ENCODE peak calls at places on chromosomes 5 and 9, in seven cellular contexts. Z is H9; H is A549; U is effector memory CD4-positive, alpha-beta T cell; J is endodermal cell; B is left ventricle myocardium inferior; Y is keratinocyte. Q is an unnamed sample.

GRCh38 chr9:297104-297794 is 82.6 kb downstream of the DOCK8 start:
- DNase-seq in Z (no peak), H (peak; percentile 38), U (no peak), J (no peak), B (no peak), Y (no peak), Q (peak; percentile 48)

GRCh38 chr9:93231121-93231694 is 47.3 kb downstream of the WNK2 start:
- DNase-seq in Z (no peak), H (no peak), U (no peak), J (no peak), B (peak; percentile 50), Y (no peak), Q (no peak)

GRCh38 chr5:55232194-55232984 is 1.0 kb downstream of the CCNO start:
- DNase-seq in Z (peak; percentile 63), H (peak; percentile 55), U (no peak), J (peak; percentile 84), B (peak; percentile 16), Y (no peak), Q (no peak)

GRCh38 chr9:133161542-133161950 is 2.2 kb downstream of the GBGT1 start:
- DNase-seq in Z (no peak), H (no peak), U (no peak), J (no peak), B (no peak), Y (no peak), Q (no peak)

GRCh38 chr9:37061763-37062162 is 27.7 kb upstream of the PAX5 start:
- DNase-seq in Z (no peak), H (peak; percentile 49), U (no peak), J (no peak), B (no peak), Y (no peak), Q (peak; percentile 20)

GRCh38 chr9:86946712-86947145 is 577 bp downstream of the GAS1 start:
- DNase-seq in Z (peak; percentile 48), H (peak; percentile 53), U (peak; percentile 16), J (peak; percentile 78), B (peak; percentile 49), Y (no peak), Q (no peak)

GRCh38 chr9:131289301-131290038 is at the start of gene PLPP7:
- DNase-seq in Z (peak; percentile 86), H (no peak), U (no peak), J (peak; percentile 90), B (peak; percentile 88), Y (no peak), Q (no peak)

GRCh38 chr5:112419050-112419595 is at the start of gene EPB41L4A:
- DNase-seq in Z (no peak), H (peak; percentile 37), U (no peak), J (no peak), B (peak; percentile 50), Y (no peak), Q (no peak)

GRCh38 chr9:84170521-84171141 is 169.9 kb downstream of the SLC28A3 start:
- DNase-seq in Z (peak; percentile 50), H (peak; percentile 37), U (no peak), J (peak; percentile 68), B (peak; percentile 90), Y (no peak), Q (peak; percentile 20)

GRCh38 chr5:123125172-123125508 is 36.1 kb downstream of the PRDM6 start:
- DNase-seq in Z (no peak), H (no peak), U (no peak), J (no peak), B (no peak), Y (no peak), Q (no peak)

GRCh38 chr5:132639706-132640130 is 18.3 kb upstream of the IL13 start:
- DNase-seq in Z (no peak), H (no peak), U (no peak), J (no peak), B (no peak), Y (no peak), Q (no peak)

GRCh38 chr5:119288364-119289047 is 67.3 kb upstream of the TNFAIP8 start:
- DNase-seq in Z (no peak), H (no peak), U (no peak), J (no peak), B (no peak), Y (no peak), Q (no peak)

GRCh38 chr9:137163101-137163661 is 6.7 kb downstream of the LRRC26 start:
- DNase-seq in Z (peak; percentile 70), H (peak; percentile 78), U (no peak), J (peak; percentile 71), B (no peak), Y (no peak), Q (no peak)

GRCh38 chr9:115757461-115757860 is 396.1 kb upstream of the PAPPA start:
- DNase-seq in Z (no peak), H (peak; percentile 55), U (no peak), J (no peak), B (no peak), Y (no peak), Q (peak; percentile 27)

GRCh38 chr5:75051217-75051751 is 1.1 kb downstream of the GCNT4 start:
- DNase-seq in Z (peak; percentile 38), H (no peak), U (no peak), J (peak; percentile 67), B (no peak), Y (no peak), Q (no peak)

GRCh38 chr9:91758491-91758981 is 191.5 kb downstream of the ROR2 start:
- DNase-seq in Z (peak; percentile 83), H (peak; percentile 55), U (no peak), J (peak; percentile 94), B (no peak), Y (no peak), Q (no peak)

DNA sequence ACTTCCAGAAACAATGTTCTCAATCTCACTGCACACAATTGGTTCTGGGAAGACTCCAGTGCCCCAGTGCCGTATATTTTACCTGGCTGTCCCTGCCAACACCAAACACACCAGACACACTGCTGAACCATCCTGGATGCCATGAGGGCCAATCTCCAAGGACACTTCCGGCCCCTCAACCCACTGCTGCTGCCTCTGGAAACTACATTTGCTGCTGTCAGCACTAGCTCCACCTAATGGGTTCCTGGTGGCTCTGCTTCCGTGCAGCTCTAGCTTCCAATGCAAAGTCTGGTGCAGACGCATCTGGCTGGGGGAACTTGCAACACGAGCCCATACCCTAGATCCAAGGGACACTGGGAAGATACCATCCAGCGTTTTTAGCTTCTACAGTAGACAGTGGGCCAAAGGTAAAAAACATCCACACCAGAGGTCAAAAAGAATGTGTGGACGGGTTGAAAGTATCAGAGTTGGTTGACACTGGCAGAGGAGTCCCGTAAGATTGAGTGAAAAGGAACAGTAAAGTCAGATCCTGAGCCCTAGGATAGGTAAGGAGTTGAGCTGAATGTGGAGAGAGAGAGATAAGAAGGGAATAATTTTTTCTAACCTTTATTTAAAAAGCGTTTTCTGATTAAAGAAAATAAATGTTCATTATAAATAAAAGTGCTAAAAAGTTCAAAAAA is 99.7 kb upstream of the KIF2A start:
- DNase-seq in Z (peak; percentile 81), H (peak; percentile 42), U (no peak), J (peak; percentile 83), B (no peak), Y (no peak), Q (no peak)
- H3K27ac ChIP-seq in Z (no peak overlapping the region), H (no peak overlapping the region), U (no peak overlapping the region), J (no peak overlapping the region), B (no peak overlapping the region), Y (no peak overlapping the region), Q (no peak overlapping the region)

GRCh38 chr9:113573959-113574352 is 110.4 kb downstream of the RGS3 start:
- DNase-seq in Z (no peak), H (no peak), U (no peak), J (no peak), B (no peak), Y (no peak), Q (no peak)
- H3K27ac ChIP-seq in Z (no peak overlapping the region), H (no peak overlapping the region), U (no peak overlapping the region), J (no peak overlapping the region), B (peak overlapping the region; percentile 94), Y (peak overlapping the region; percentile 75), Q (peak overlapping the region; percentile 71)

GRCh38 chr9:95062601-95063065 is 254.9 kb downstream of the FANCC start:
- DNase-seq in Z (no peak), H (no peak), U (no peak), J (peak; percentile 20), B (no peak), Y (no peak), Q (no peak)
- H3K27ac ChIP-seq in Z (no peak overlapping the region), H (peak overlapping the region; percentile 10), U (no peak overlapping the region), J (no peak overlapping the region), B (peak overlapping the region; percentile 75), Y (no peak overlapping the region), Q (peak overlapping the region; percentile 71)

DNA sequence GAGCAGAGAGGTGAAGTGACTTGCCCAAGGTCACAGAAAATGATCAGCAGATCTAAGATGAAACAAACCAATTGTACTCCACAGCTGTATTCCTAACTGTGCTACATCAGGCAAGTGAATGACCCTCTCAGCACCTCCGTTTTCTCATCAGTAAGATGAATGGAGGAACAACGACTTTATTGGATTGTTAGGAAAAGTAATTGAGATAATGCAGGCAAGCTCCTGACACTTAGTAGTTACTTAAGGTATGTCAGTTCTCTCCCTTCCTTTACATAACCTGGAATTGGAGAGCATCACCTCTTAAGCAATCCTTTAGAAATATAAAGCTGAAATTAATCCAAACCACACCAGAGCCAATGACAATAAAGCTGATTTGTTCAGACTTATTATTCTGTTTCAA is 451.2 kb upstream of the CD180 start:
- DNase-seq in Z (no peak), H (no peak), U (no peak), J (no peak), B (no peak), Y (no peak), Q (no peak)
- H3K27ac ChIP-seq in Z (no peak overlapping the region), H (no peak overlapping the region), U (no peak overlapping the region), J (no peak overlapping the region), B (peak overlapping the region; percentile 72), Y (no peak overlapping the region), Q (no peak overlapping the region)

GRCh38 chr5:114700823-114701222 is 339.0 kb downstream of the KCNN2 start:
- DNase-seq in Z (no peak), H (no peak), U (no peak), J (no peak), B (no peak), Y (no peak), Q (no peak)
- H3K27ac ChIP-seq in Z (no peak overlapping the region), H (no peak overlapping the region), U (no peak overlapping the region), J (no peak overlapping the region), B (no peak overlapping the region), Y (no peak overlapping the region), Q (no peak overlapping the region)

DNA sequence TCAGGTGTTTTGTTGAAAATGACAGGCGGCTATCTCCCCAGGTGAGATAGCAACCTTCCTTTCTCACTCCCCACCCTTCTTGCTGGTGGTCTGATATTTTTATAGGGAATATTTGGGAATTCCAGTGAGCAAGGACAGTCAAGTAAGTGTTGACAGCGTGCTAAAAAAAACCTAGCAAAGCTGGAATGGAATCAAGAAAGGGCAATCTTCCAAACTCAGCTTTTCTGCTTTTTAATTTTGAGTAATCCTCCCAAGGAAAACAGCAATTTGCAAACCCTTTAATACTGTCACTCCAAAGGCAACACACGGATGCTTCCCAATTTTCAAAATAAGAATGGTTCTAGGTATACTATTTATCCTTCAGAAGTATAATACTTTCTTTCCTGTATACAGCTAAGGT is 143.7 kb upstream of the PCA3 start:
- DNase-seq in Z (no peak), H (no peak), U (no peak), J (no peak), B (no peak), Y (no peak), Q (no peak)
- H3K27ac ChIP-seq in Z (no peak overlapping the region), H (no peak overlapping the region), U (no peak overlapping the region), J (no peak overlapping the region), B (no peak overlapping the region), Y (no peak overlapping the region), Q (no peak overlapping the region)

GRCh38 chr5:180829711-180830110 is 27.1 kb upstream of the MGAT1 start:
- DNase-seq in Z (no peak), H (no peak), U (no peak), J (no peak), B (no peak), Y (no peak), Q (no peak)
- H3K27ac ChIP-seq in Z (no peak overlapping the region), H (no peak overlapping the region), U (peak overlapping the region; percentile 96), J (no peak overlapping the region), B (peak overlapping the region; percentile 98), Y (no peak overlapping the region), Q (no peak overlapping the region)

GRCh38 chr5:176784218-176785165 is 25.9 kb upstream of the UNC5A start:
- DNase-seq in Z (peak; percentile 64), H (peak; percentile 86), U (no peak), J (peak; percentile 85), B (no peak), Y (no peak), Q (peak; percentile 84)
- H3K27ac ChIP-seq in Z (no peak overlapping the region), H (peak overlapping the region; percentile 83), U (no peak overlapping the region), J (no peak overlapping the region), B (no peak overlapping the region), Y (peak overlapping the region; percentile 59), Q (no peak overlapping the region)

Q was measured in epithelial cell of prostate.